ENCODE peak calls at places on chromosomes 13 and 19, in five cellular contexts. One of them, this sample, is unnamed.

GRCh38 chr13:75437582-75438318 is 44.2 kb downstream of the TBC1D4 start:
- DNase-seq in DMS53: no peak
- DNase-seq in GM04504: no peak
- DNase-seq in AG04449: no peak
- DNase-seq in Right ventricle myocardium superior: no peak
- DNase-seq in this sample: no peak

GRCh38 chr19:42023121-42023942 is 29.3 kb upstream of the ATP1A3 start:
- DNase-seq in AG04449: no peak
- DNase-seq in DMS53: peak
- DNase-seq in GM04504: no peak
- DNase-seq in Right ventricle myocardium superior: no peak
- DNase-seq in this sample: no peak

GRCh38 chr13:109336730-109337129 is 449.7 kb downstream of the IRS2 start:
- DNase-seq in Right ventricle myocardium superior: no peak
- DNase-seq in AG04449: peak
- DNase-seq in GM04504: peak
- DNase-seq in DMS53: no peak
- DNase-seq in this sample: peak

GRCh38 chr13:29937836-29938235 is 87.4 kb upstream of the UBL3 start:
- DNase-seq in GM04504: no peak
- DNase-seq in Right ventricle myocardium superior: no peak
- DNase-seq in AG04449: no peak
- DNase-seq in DMS53: peak
- DNase-seq in this sample: no peak

GRCh38 chr13:41122838-41123237 is 9.8 kb downstream of the KBTBD6 start:
- DNase-seq in GM04504: no peak
- DNase-seq in AG04449: no peak
- DNase-seq in Right ventricle myocardium superior: no peak
- DNase-seq in DMS53: peak
- DNase-seq in this sample: no peak

GRCh38 chr13:35747594-35747993 is 271.1 kb upstream of the MAB21L1 start:
- DNase-seq in Right ventricle myocardium superior: no peak
- DNase-seq in AG04449: no peak
- DNase-seq in GM04504: no peak
- DNase-seq in DMS53: no peak
- DNase-seq in this sample: no peak

GRCh38 chr19:1760020-1760419 is 6.7 kb downstream of the ONECUT3 start:
- DNase-seq in Right ventricle myocardium superior: no peak
- DNase-seq in GM04504: no peak
- DNase-seq in DMS53: no peak
- DNase-seq in AG04449: no peak
- DNase-seq in this sample: no peak

GRCh38 chr13:21686761-21687391 is 16.0 kb downstream of the FGF9 start:
- DNase-seq in AG04449: no peak
- DNase-seq in DMS53: peak
- DNase-seq in Right ventricle myocardium superior: no peak
- DNase-seq in GM04504: no peak
- DNase-seq in this sample: no peak

GRCh38 chr13:81597101-81597500 is 1256.2 kb upstream of the SPRY2 start:
- DNase-seq in Right ventricle myocardium superior: no peak
- DNase-seq in AG04449: no peak
- DNase-seq in GM04504: no peak
- DNase-seq in DMS53: no peak
- DNase-seq in this sample: no peak

GRCh38 chr19:8445488-8446001 is 770 bp downstream of the HNRNPM start:
- DNase-seq in DMS53: peak
- DNase-seq in AG04449: no peak
- DNase-seq in GM04504: no peak
- DNase-seq in Right ventricle myocardium superior: peak
- DNase-seq in this sample: peak

GRCh38 chr19:15304140-15304705 is 28.1 kb downstream of the BRD4 start:
- DNase-seq in Right ventricle myocardium superior: peak
- DNase-seq in AG04449: no peak
- DNase-seq in GM04504: no peak
- DNase-seq in DMS53: peak
- DNase-seq in this sample: no peak

GRCh38 chr13:67130444-67130843 is 99.7 kb downstream of the PCDH9 start:
- DNase-seq in DMS53: no peak
- DNase-seq in AG04449: no peak
- DNase-seq in GM04504: no peak
- DNase-seq in Right ventricle myocardium superior: no peak
- DNase-seq in this sample: no peak

GRCh38 chr13:19781526-19781925 is 1.2 kb downstream of the PSPC1 start:
- DNase-seq in DMS53: no peak
- DNase-seq in Right ventricle myocardium superior: no peak
- DNase-seq in AG04449: no peak
- DNase-seq in GM04504: no peak
- DNase-seq in this sample: no peak

GRCh38 chr19:5186293-5187050 is 154.1 kb downstream of the PTPRS start:
- DNase-seq in DMS53: no peak
- DNase-seq in AG04449: peak
- DNase-seq in GM04504: peak
- DNase-seq in Right ventricle myocardium superior: peak
- DNase-seq in this sample: peak

GRCh38 chr19:13600802-13601201 is 94.5 kb upstream of the CACNA1A start:
- DNase-seq in AG04449: no peak
- DNase-seq in Right ventricle myocardium superior: no peak
- DNase-seq in DMS53: no peak
- DNase-seq in GM04504: no peak
- DNase-seq in this sample: no peak

GRCh38 chr19:17954401-17954800 is 12.5 kb upstream of the KCNN1 start:
- DNase-seq in DMS53: no peak
- DNase-seq in Right ventricle myocardium superior: no peak
- DNase-seq in AG04449: no peak
- DNase-seq in GM04504: no peak
- DNase-seq in this sample: no peak

GRCh38 chr13:21113851-21114306 is 52.5 kb upstream of the LATS2 start:
- DNase-seq in GM04504: no peak
- DNase-seq in AG04449: no peak
- DNase-seq in DMS53: no peak
- DNase-seq in Right ventricle myocardium superior: no peak
- DNase-seq in this sample: no peak

GRCh38 chr19:6219592-6220290 is 60.0 kb downstream of the MLLT1 start:
- DNase-seq in DMS53: no peak
- DNase-seq in GM04504: no peak
- DNase-seq in Right ventricle myocardium superior: no peak
- DNase-seq in AG04449: no peak
- DNase-seq in this sample: no peak

GRCh38 chr19:11560404-11560988 is 1.5 kb upstream of the ELOF1 start:
- DNase-seq in DMS53: peak
- DNase-seq in Right ventricle myocardium superior: no peak
- DNase-seq in GM04504: no peak
- DNase-seq in AG04449: no peak
- DNase-seq in this sample: no peak

GRCh38 chr13:26743971-26744370 is 16.6 kb downstream of the GPR12 start:
- DNase-seq in GM04504: no peak
- DNase-seq in Right ventricle myocardium superior: no peak
- DNase-seq in AG04449: no peak
- DNase-seq in DMS53: no peak
- DNase-seq in this sample: no peak

GRCh38 chr19:41335467-41335866 is 18.3 kb downstream of the TGFB1 start:
- DNase-seq in DMS53: no peak
- DNase-seq in GM04504: no peak
- DNase-seq in Right ventricle myocardium superior: no peak
- DNase-seq in AG04449: no peak
- DNase-seq in this sample: no peak

GRCh38 chr13:66665991-66666390 is 564.1 kb downstream of the PCDH9 start:
- DNase-seq in AG04449: peak
- DNase-seq in DMS53: peak
- DNase-seq in Right ventricle myocardium superior: no peak
- DNase-seq in GM04504: peak
- DNase-seq in this sample: no peak

GRCh38 chr19:54077334-54077733 is 3.8 kb downstream of the TARM1 start:
- DNase-seq in GM04504: no peak
- DNase-seq in DMS53: no peak
- DNase-seq in Right ventricle myocardium superior: no peak
- DNase-seq in AG04449: no peak
- DNase-seq in this sample: no peak

GRCh38 chr19:35318679-35319448 is 10.1 kb upstream of the CD22 start:
- DNase-seq in Right ventricle myocardium superior: peak
- DNase-seq in DMS53: peak
- DNase-seq in AG04449: no peak
- DNase-seq in GM04504: peak
- DNase-seq in this sample: peak

GRCh38 chr13:77985866-77986636 is 67.4 kb upstream of the EDNRB start:
- DNase-seq in GM04504: no peak
- DNase-seq in Right ventricle myocardium superior: no peak
- DNase-seq in DMS53: peak
- DNase-seq in AG04449: no peak
- DNase-seq in this sample: no peak

GRCh38 chr19:55700813-55701212 is 25.8 kb downstream of the EPN1 start:
- DNase-seq in GM04504: no peak
- DNase-seq in AG04449: no peak
- DNase-seq in Right ventricle myocardium superior: peak
- DNase-seq in DMS53: no peak
- DNase-seq in this sample: no peak

GRCh38 chr13:41365636-41366035 is 54.6 kb downstream of the NAA16 start:
- DNase-seq in GM04504: no peak
- DNase-seq in Right ventricle myocardium superior: no peak
- DNase-seq in DMS53: no peak
- DNase-seq in AG04449: peak
- DNase-seq in this sample: peak

GRCh38 chr19:16066611-16067104 is 9.6 kb upstream of the TPM4 start:
- DNase-seq in DMS53: peak
- DNase-seq in GM04504: no peak
- DNase-seq in Right ventricle myocardium superior: no peak
- DNase-seq in AG04449: no peak
- DNase-seq in this sample: peak

GRCh38 chr13:30615851-30616311 is 1.8 kb upstream of the USPL1 start:
- DNase-seq in AG04449: no peak
- DNase-seq in DMS53: peak
- DNase-seq in GM04504: no peak
- DNase-seq in Right ventricle myocardium superior: no peak
- DNase-seq in this sample: peak

GRCh38 chr13:91158015-91158390 is 189.5 kb upstream of the MIR17HG start:
- DNase-seq in GM04504: no peak
- DNase-seq in Right ventricle myocardium superior: no peak
- DNase-seq in DMS53: peak
- DNase-seq in AG04449: no peak
- DNase-seq in this sample: no peak

GRCh38 chr19:48123907-48124675 is 13.5 kb upstream of the PLA2G4C start:
- DNase-seq in AG04449: no peak
- DNase-seq in Right ventricle myocardium superior: no peak
- DNase-seq in GM04504: no peak
- DNase-seq in DMS53: peak
- DNase-seq in this sample: no peak

GRCh38 chr19:33350538-33351309 is 22.8 kb upstream of the CEBPG start:
- DNase-seq in GM04504: peak
- DNase-seq in AG04449: no peak
- DNase-seq in DMS53: no peak
- DNase-seq in Right ventricle myocardium superior: no peak
- DNase-seq in this sample: peak

GRCh38 chr13:43815204-43815603 is 28.4 kb upstream of the ENOX1 start:
- DNase-seq in Right ventricle myocardium superior: no peak
- DNase-seq in AG04449: no peak
- DNase-seq in DMS53: no peak
- DNase-seq in GM04504: no peak
- DNase-seq in this sample: peak

GRCh38 chr19:15280915-15281683 is 48.9 kb upstream of the EPHX3 start:
- DNase-seq in Right ventricle myocardium superior: peak
- DNase-seq in DMS53: peak
- DNase-seq in AG04449: no peak
- DNase-seq in GM04504: peak
- DNase-seq in this sample: peak

GRCh38 chr19:17089238-17089637 is 13.7 kb downstream of the MYO9B start:
- DNase-seq in AG04449: no peak
- DNase-seq in Right ventricle myocardium superior: no peak
- DNase-seq in DMS53: no peak
- DNase-seq in GM04504: no peak
- DNase-seq in this sample: no peak